ENCODE peak calls at places on chromosomes 11 and 22, in five cellular contexts. A is K562, W is A549, O is HepG2, K is GM12878. N is an unnamed sample.

GRCh38 chr11:35725880-35726279 is 63.3 kb downstream of the TRIM44 start:
- DNase-seq in A (peak), W (peak), O (no peak), K (no peak), N (peak)

GRCh38 chr11:75919525-75919924 is 104.5 kb downstream of the UVRAG start:
- DNase-seq in A (no peak), W (no peak), O (no peak), K (no peak), N (peak)

GRCh38 chr11:69409812-69410645 is 71.4 kb upstream of the LINC01488 start:
- DNase-seq in A (peak), W (no peak), O (no peak), K (no peak), N (no peak)

GRCh38 chr11:36689442-36689841 is 91.4 kb upstream of the RAG2 start:
- DNase-seq in A (no peak), W (no peak), O (no peak), K (no peak), N (no peak)

GRCh38 chr11:109405671-109406070 is 16.3 kb upstream of the C11orf87 start:
- DNase-seq in A (no peak), W (no peak), O (no peak), K (no peak), N (peak)

GRCh38 chr11:83174008-83174407 is 17.1 kb downstream of the PCF11 start:
- DNase-seq in A (no peak), W (no peak), O (no peak), K (no peak), N (no peak)

GRCh38 chr11:43172477-43172876 is 139.3 kb upstream of the API5 start:
- DNase-seq in A (no peak), W (no peak), O (no peak), K (no peak), N (no peak)

GRCh38 chr11:47257518-47258316 is at the start of gene NR1H3:
- DNase-seq in A (peak), W (peak), O (peak), K (no peak), N (peak)

GRCh38 chr11:64900263-64900678 is 16.7 kb downstream of the ATG2A start:
- DNase-seq in A (no peak), W (peak), O (no peak), K (no peak), N (peak)

GRCh38 chr22:33095661-33096060 is 37.5 kb upstream of the SYN3 start:
- DNase-seq in A (no peak), W (no peak), O (no peak), K (no peak), N (no peak)

GRCh38 chr11:59189986-59190385 is 18.1 kb downstream of the DTX4 start:
- DNase-seq in A (no peak), W (no peak), O (no peak), K (no peak), N (no peak)

GRCh38 chr11:75557649-75558494 is 4.2 kb upstream of the SERPINH1 start:
- DNase-seq in A (peak), W (no peak), O (no peak), K (no peak), N (peak)

GRCh38 chr11:111764621-111765020 is 1.6 kb downstream of the PPP2R1B start:
- DNase-seq in A (no peak), W (no peak), O (no peak), K (no peak), N (peak)

GRCh38 chr11:35841733-35842132 is 102.1 kb upstream of the LDLRAD3 start:
- DNase-seq in A (no peak), W (no peak), O (no peak), K (no peak), N (no peak)

GRCh38 chr11:94557992-94558391 is 9.2 kb upstream of the PIWIL4 start:
- DNase-seq in A (no peak), W (no peak), O (no peak), K (no peak), N (peak)

GRCh38 chr11:129917231-129917630 is 21.9 kb upstream of the NFRKB start:
- DNase-seq in A (no peak), W (no peak), O (no peak), K (no peak), N (peak)

GRCh38 chr11:21564095-21564494 is 628.8 kb upstream of the ANO5 start:
- DNase-seq in A (no peak), W (no peak), O (no peak), K (no peak), N (no peak)

GRCh38 chr11:104564921-104565580 is 333.2 kb downstream of the CASP12 start:
- DNase-seq in A (no peak), W (no peak), O (no peak), K (no peak), N (no peak)

GRCh38 chr11:68191661-68192579 is 21.2 kb downstream of the KMT5B start:
- DNase-seq in A (no peak), W (no peak), O (no peak), K (no peak), N (peak)

GRCh38 chr22:45096256-45096907 is 67.3 kb upstream of the NUP50 start:
- DNase-seq in A (peak), W (peak), O (peak), K (no peak), N (peak)

GRCh38 chr11:109508185-109508584 is 86.2 kb downstream of the C11orf87 start:
- DNase-seq in A (no peak), W (no peak), O (no peak), K (no peak), N (no peak)

GRCh38 chr22:47392729-47393128 is 630.3 kb downstream of the TBC1D22A start:
- DNase-seq in A (no peak), W (no peak), O (no peak), K (no peak), N (no peak)

DNA sequence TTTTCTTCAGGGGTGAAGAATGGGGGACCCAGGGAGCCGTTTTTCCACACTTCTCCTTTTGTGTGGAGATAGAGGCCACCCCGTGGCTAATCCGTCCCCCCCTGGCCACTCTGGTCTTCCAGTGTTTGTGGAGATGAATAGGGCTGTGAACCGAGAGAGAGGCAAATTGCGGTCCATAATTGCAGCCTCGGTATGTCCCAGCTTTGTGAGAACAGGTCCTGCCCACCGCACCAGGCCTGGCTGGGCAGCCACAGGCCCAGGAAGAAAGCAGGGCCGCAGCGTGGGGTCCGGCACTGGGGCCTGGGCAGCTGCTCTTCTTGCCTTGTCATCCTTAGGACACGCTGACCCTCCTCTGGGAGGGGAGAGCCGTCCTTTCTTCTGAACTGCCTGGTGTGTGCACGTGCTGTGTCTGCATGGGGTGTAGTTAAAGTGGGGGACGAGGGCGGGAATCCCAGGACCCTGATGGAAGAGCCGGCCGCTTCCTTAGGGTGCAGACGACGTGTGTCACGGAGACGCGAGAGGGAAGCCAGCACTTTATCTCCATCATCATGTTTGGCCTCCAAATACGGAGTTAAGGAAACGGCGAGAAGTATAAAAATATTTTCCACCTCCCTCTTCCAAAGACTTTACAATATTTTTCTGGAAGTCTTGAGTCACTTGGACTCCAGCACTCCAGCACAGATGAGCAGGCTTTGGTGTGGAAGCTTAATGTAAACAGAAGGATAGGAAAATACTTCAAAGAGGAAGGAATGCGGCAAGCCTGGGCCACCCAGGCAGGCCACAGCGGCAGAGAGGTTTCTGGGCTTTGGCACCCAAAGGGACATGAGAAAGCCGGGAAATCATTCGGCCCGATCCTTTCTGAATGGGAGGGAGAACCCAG is 1248.4 kb downstream of the BRD1 start:
- DNase-seq in A (no peak), W (no peak), O (peak), K (no peak), N (no peak)
- H3K4me2 ChIP-seq in A (no peak), W (no peak), O (peak), K (no peak), N (no peak)

GRCh38 chr22:21594865-21595452 is 27.4 kb downstream of the UBE2L3 start:
- DNase-seq in A (no peak), W (no peak), O (no peak), K (no peak), N (no peak)

GRCh38 chr22:21602579-21602978 is 27.2 kb downstream of the YDJC start:
- DNase-seq in A (no peak), W (no peak), O (no peak), K (no peak), N (no peak)

GRCh38 chr22:21603973-21604372 is 25.8 kb downstream of the YDJC start:
- DNase-seq in A (no peak), W (no peak), O (no peak), K (no peak), N (no peak)

GRCh38 chr22:21598302-21598701 is 30.8 kb downstream of the UBE2L3 start:
- DNase-seq in A (no peak), W (no peak), O (no peak), K (no peak), N (no peak)

DNA sequence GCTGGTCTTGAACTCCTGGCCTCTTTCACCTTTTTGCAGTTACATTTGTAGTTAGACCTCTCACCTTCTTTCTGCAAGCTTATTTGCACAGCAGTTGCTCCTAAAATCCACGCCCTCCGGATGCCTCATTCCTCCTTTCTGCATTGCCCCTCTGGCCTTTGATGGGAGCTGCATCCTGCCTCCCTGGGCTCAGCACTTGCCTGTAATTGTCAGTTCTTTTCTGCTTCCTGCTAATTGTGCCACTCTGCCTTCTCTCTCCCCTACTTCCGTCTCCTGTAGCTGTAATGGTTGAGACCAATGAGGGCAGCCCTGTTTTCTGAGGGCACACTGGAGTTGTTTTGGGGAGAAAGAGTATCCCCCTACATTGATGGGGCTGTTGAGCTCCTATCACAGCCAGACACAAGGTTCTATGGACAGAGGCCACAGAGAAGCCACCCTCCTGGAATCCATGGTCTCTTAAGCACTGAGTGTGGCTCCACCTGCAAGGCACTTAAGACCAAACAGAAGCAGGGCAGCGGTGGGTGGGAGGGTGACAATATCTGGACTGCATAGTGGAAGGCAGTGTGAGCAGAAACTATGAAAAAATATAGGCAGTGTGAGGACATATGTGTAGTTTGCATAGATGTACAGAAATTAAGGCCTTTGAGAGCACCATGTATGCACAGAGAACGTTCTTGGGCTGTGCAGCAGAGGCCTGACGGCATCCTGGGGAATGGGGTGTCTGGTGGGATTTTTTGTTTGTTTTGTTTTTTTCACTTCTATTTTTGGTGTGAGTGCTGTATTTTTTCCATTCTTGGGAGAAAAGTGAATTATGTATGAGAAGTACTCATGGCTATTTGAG is 30.5 kb downstream of the YDJC start:
- DNase-seq in A (peak), W (no peak), O (no peak), K (no peak), N (no peak)
- TF ChIP-seq BHLHE40 in A (no peak), W (no peak), O (no peak), K (no peak), N (no peak)

GRCh38 chr11:8149726-8150125 is 19.1 kb downstream of the RIC3 start:
- DNase-seq in A (no peak), W (no peak), O (no peak), K (no peak), N (no peak)
- H3K4me2 ChIP-seq in A (no peak), W (no peak), O (no peak), K (no peak), N (no peak)

GRCh38 chr11:118003021-118003423 is 16.8 kb downstream of the IL10RA start:
- DNase-seq in A (peak), W (no peak), O (no peak), K (no peak), N (no peak)
- TF ChIP-seq BHLHE40 in A (no peak), W (no peak), O (no peak), K (no peak), N (no peak)

GRCh38 chr11:100726709-100727108 is 39.6 kb downstream of the ARHGAP42 start:
- DNase-seq in A (no peak), W (no peak), O (no peak), K (no peak), N (no peak)
- H3K4me2 ChIP-seq in A (no peak), W (no peak), O (no peak), K (no peak), N (no peak)